ENCODE peak calls at places on chromosomes 1 and 21, in four cellular contexts. P, F, B and S are unnamed samples.
A peak's percentile ranks its signal among the peaks of the same experiment; 100 is the strongest.

GRCh38 chr1:39484564-39484963 is 6.9 kb upstream of the BMP8A start:
- DNase-seq in P (no peak), F (no peak), B (no peak), S (no peak)

GRCh38 chr1:188251039-188251438 is 1422.3 kb downstream of the PLA2G4A start:
- DNase-seq in P (no peak), F (no peak), B (no peak), S (no peak)

GRCh38 chr1:17370618-17371017 is 1.4 kb upstream of the PADI6 start:
- DNase-seq in P (no peak), F (peak; percentile 55), B (no peak), S (no peak)

GRCh38 chr1:95604784-95605183 is 370.8 kb downstream of the RWDD3 start:
- DNase-seq in P (no peak), F (no peak), B (no peak), S (no peak)

GRCh38 chr21:41957991-41958766 is 4.4 kb upstream of the C2CD2 start:
- DNase-seq in P (peak; percentile 98), F (peak; percentile 75), B (no peak), S (peak; percentile 94)

GRCh38 chr1:33170351-33171274 is 11.2 kb downstream of the TRIM62 start:
- DNase-seq in P (no peak), F (no peak), B (no peak), S (no peak)

GRCh38 chr1:150268342-150268705 is 492 bp downstream of the APH1A start:
- DNase-seq in P (no peak), F (peak; percentile 42), B (no peak), S (peak; percentile 46)

GRCh38 chr1:147091801-147092200 is 80.5 kb downstream of the PRKAB2 start:
- DNase-seq in P (no peak), F (no peak), B (no peak), S (no peak)

GRCh38 chr1:151047925-151048644 is 534 bp downstream of the C1orf56 start:
- DNase-seq in P (peak; percentile 57), F (peak; percentile 89), B (peak; percentile 49), S (peak; percentile 77)

GRCh38 chr1:175274368-175274767 is 81.8 kb upstream of the KIAA0040 start:
- DNase-seq in P (no peak), F (no peak), B (no peak), S (no peak)

GRCh38 chr1:154178856-154179811 is 12.8 kb downstream of the TPM3 start:
- DNase-seq in P (no peak), F (peak; percentile 33), B (no peak), S (peak; percentile 24)

GRCh38 chr1:203325004-203325417 is 19.7 kb downstream of the BTG2 start:
- DNase-seq in P (no peak), F (peak; percentile 19), B (peak; percentile 84), S (no peak)

GRCh38 chr21:37064841-37065240 is 8.0 kb downstream of the PIGP start:
- DNase-seq in P (peak; percentile 66), F (no peak), B (no peak), S (no peak)

GRCh38 chr1:160640359-160641123 is 6.3 kb downstream of the SLAMF1 start:
- DNase-seq in P (no peak), F (no peak), B (no peak), S (peak; percentile 62)

GRCh38 chr1:100614570-100614969 is 76.6 kb downstream of the GPR88 start:
- DNase-seq in P (no peak), F (no peak), B (no peak), S (no peak)

GRCh38 chr1:164693564-164694359 is 134.8 kb downstream of the PBX1 start:
- DNase-seq in P (no peak), F (no peak), B (no peak), S (no peak)

GRCh38 chr1:112618114-112618720 is 724 bp downstream of the ST7L start:
- DNase-seq in P (peak; percentile 44), F (peak; percentile 17), B (no peak), S (peak; percentile 64)

GRCh38 chr1:98906761-98907301 is 97.8 kb downstream of the PLPPR5 start:
- DNase-seq in P (no peak), F (no peak), B (no peak), S (no peak)

DNA sequence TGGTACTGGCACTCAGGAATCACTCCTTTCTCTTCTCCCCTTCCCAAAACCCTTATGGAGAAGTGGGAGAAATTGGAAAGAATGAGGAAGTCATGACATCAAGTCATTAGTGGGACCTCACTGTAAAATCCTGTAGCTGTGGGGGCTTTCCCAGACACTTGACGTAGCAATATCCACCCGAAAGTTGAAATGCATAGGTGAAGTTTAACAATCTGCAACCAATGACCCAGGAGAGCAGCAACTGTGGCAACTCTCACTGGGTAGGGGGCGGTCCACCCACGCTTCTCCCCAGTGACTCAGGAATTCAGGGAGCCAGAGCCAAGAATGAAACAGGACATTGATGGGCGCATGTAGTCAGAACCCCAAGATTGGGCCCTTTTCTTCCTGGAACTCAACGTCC is 27.0 kb downstream of the ABCA4 start:
- DNase-seq in P (peak; percentile 57), F (no peak), B (no peak), S (no peak)
- H3K79me1 ChIP-seq in P (no peaks in the 10 kb centered on the region), F (no peaks in the 10 kb centered on the region), B (no peaks in the 10 kb centered on the region), S (no peaks in the 10 kb centered on the region)

GRCh38 chr1:44808938-44809917 is 905 bp downstream of the BTBD19 start:
- DNase-seq in P (peak; percentile 82), F (peak; percentile 66), B (no peak), S (peak; percentile 90)

GRCh38 chr1:44806025-44806703 is 987 bp downstream of the DYNLT4 start:
- DNase-seq in P (no peak), F (no peak), B (no peak), S (no peak)

GRCh38 chr1:44808063-44808937 is at the start of gene BTBD19:
- DNase-seq in P (peak; percentile 91), F (peak; percentile 96), B (no peak), S (peak; percentile 96)

GRCh38 chr1:44806704-44807363 is at the start of gene DYNLT4:
- DNase-seq in P (no peak), F (no peak), B (no peak), S (no peak)

GRCh38 chr1:44807364-44808062 is 362 bp upstream of the DYNLT4 start:
- DNase-seq in P (peak; percentile 99), F (peak; percentile 100), B (peak; percentile 90), S (peak; percentile 100)
- H3K79me1 ChIP-seq in P (peaks cover 23% of the 10 kb centered on the region), F (no peaks in the 10 kb centered on the region), B (peaks cover 2% of the 10 kb centered on the region), S (peaks cover 10% of the 10 kb centered on the region)

GRCh38 chr1:21931171-21932093 is 5.7 kb downstream of the HSPG2 start:
- DNase-seq in P (peak; percentile 88), F (peak; percentile 88), B (no peak), S (peak; percentile 87)
- H3K79me1 ChIP-seq in P (peaks cover 26% of the 10 kb centered on the region), F (peaks cover 25% of the 10 kb centered on the region), B (peaks cover 16% of the 10 kb centered on the region), S (peaks cover 3% of the 10 kb centered on the region)

GRCh38 chr1:53371121-53371666 is 43.3 kb upstream of the LRP8 start:
- DNase-seq in P (no peak), F (peak; percentile 54), B (no peak), S (no peak)

GRCh38 chr1:53371851-53372250 is 44.0 kb upstream of the LRP8 start:
- DNase-seq in P (no peak), F (no peak), B (no peak), S (no peak)

GRCh38 chr1:53372501-53372951 is 44.7 kb upstream of the LRP8 start:
- DNase-seq in P (no peak), F (no peak), B (no peak), S (no peak)

GRCh38 chr1:53375440-53375839 is 47.6 kb upstream of the LRP8 start:
- DNase-seq in P (no peak), F (no peak), B (no peak), S (no peak)

GRCh38 chr1:53373246-53373645 is 45.4 kb upstream of the LRP8 start:
- DNase-seq in P (no peak), F (no peak), B (no peak), S (no peak)
- H3K79me1 ChIP-seq in P (no peaks in the 10 kb centered on the region), F (no peaks in the 10 kb centered on the region), B (no peaks in the 10 kb centered on the region), S (no peaks in the 10 kb centered on the region)

GRCh38 chr21:45358261-45358670 is 46.7 kb upstream of the COL18A1 start:
- DNase-seq in P (no peak), F (no peak), B (no peak), S (no peak)

GRCh38 chr21:45356251-45356650 is 48.7 kb upstream of the COL18A1 start:
- DNase-seq in P (no peak), F (no peak), B (no peak), S (no peak)

GRCh38 chr21:45356653-45357435 is 48.1 kb upstream of the COL18A1 start:
- DNase-seq in P (no peak), F (peak; percentile 74), B (no peak), S (no peak)

GRCh38 chr21:45358711-45359310 is 46.2 kb upstream of the COL18A1 start:
- DNase-seq in P (no peak), F (no peak), B (no peak), S (no peak)

DNA sequence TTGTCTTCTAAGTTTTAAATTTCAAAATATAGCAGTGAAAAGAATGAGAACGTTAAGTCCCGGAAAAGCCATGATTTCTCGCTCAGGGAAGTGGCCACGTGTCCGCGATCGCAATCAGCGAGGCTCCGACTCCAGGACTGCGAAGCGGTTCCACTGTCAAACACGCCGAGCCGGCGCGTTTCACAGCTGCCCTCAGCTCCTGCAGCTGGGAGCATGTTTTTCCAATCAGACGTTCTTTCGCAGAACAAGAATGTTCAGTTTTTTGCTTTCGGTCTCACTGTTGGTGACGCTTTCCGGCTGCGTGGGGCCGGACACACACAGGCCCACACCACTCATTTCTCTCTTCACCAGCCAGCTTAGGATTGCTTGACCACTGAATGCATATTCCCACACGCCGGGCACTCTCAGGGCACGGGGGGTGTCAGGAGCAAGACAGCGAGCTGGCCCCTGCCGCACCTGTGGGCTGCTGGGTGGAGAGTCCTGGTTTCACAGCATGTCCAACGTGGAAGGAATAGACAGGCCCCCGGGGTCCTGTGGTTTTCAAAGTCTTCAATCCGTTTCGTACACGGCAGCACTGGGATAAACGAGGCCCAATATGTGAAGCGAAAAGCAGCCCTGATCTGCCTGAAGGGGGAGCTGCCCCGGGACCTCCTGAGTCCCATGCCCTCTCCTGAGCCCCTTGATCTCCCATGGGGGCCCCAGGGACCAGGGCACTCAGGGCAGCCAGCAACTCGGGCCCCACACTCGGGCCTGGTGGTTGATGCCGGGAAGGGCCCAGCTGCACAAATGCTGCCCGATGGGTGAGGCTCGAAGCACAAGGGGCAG is 47.3 kb upstream of the COL18A1 start:
- DNase-seq in P (no peak), F (no peak), B (no peak), S (no peak)
- H3K79me1 ChIP-seq in P (no peaks in the 10 kb centered on the region), F (no peaks in the 10 kb centered on the region), B (no peaks in the 10 kb centered on the region), S (no peaks in the 10 kb centered on the region)